ENCODE peak calls at places on chromosome 9, in five cellular contexts. N, S, A, K and J are unnamed samples.

GRCh38 chr9:124386201-124386600 is 29.0 kb downstream of the PSMB7 start:
- DNase-seq in N (no peak), S (no peak), A (no peak), K (no peak), J (peak)

GRCh38 chr9:76020654-76021053 is 130.2 kb downstream of the PCSK5 start:
- DNase-seq in N (no peak), S (no peak), A (no peak), K (no peak), J (no peak)

GRCh38 chr9:95031711-95032461 is 285.6 kb downstream of the FANCC start:
- DNase-seq in N (no peak), S (peak), A (no peak), K (no peak), J (no peak)

GRCh38 chr9:95409650-95410426 is 92.3 kb upstream of the FANCC start:
- DNase-seq in N (peak), S (no peak), A (no peak), K (peak), J (peak)

GRCh38 chr9:128026255-128027165 is 40.6 kb downstream of the NAIF1 start:
- DNase-seq in N (no peak), S (no peak), A (peak), K (peak), J (peak)

GRCh38 chr9:132729235-132729890 is 59.1 kb downstream of the GTF3C4 start:
- DNase-seq in N (no peak), S (no peak), A (no peak), K (no peak), J (no peak)

GRCh38 chr9:90864779-90865178 is 63.2 kb downstream of the SYK start:
- DNase-seq in N (no peak), S (no peak), A (no peak), K (no peak), J (no peak)

GRCh38 chr9:117494401-117495130 is 79.7 kb upstream of the ASTN2 start:
- DNase-seq in N (no peak), S (no peak), A (no peak), K (peak), J (no peak)

GRCh38 chr9:134403682-134404301 is 77.5 kb downstream of the RXRA start:
- DNase-seq in N (peak), S (no peak), A (no peak), K (peak), J (peak)

GRCh38 chr9:68794898-68795297 is 89.9 kb downstream of the PIP5K1B start:
- DNase-seq in N (no peak), S (no peak), A (no peak), K (no peak), J (no peak)

GRCh38 chr9:106859957-106860715 is 2.8 kb upstream of the ZNF462 start:
- DNase-seq in N (no peak), S (peak), A (no peak), K (peak), J (peak)

GRCh38 chr9:132638240-132638639 is 31.5 kb downstream of the DDX31 start:
- DNase-seq in N (peak), S (no peak), A (no peak), K (peak), J (no peak)

GRCh38 chr9:129694265-129694664 is 28.8 kb downstream of the PRRX2 start:
- DNase-seq in N (no peak), S (no peak), A (no peak), K (no peak), J (no peak)

GRCh38 chr9:76650692-76651091 is 113.5 kb upstream of the PCA3 start:
- DNase-seq in N (no peak), S (no peak), A (no peak), K (no peak), J (no peak)

GRCh38 chr9:79280691-79281090 is 291.1 kb upstream of the TLE4 start:
- DNase-seq in N (no peak), S (no peak), A (no peak), K (no peak), J (no peak)

GRCh38 chr9:116497081-116497480 is 190.0 kb upstream of the TRIM32 start:
- DNase-seq in N (no peak), S (no peak), A (no peak), K (no peak), J (no peak)

GRCh38 chr9:135989722-135990467 is 28.7 kb upstream of the UBAC1 start:
- DNase-seq in N (no peak), S (no peak), A (no peak), K (no peak), J (no peak)

GRCh38 chr9:127154390-127155191 is 32.2 kb upstream of the ANGPTL2 start:
- DNase-seq in N (peak), S (no peak), A (peak), K (peak), J (no peak)

GRCh38 chr9:120966005-120966369 is 39.4 kb upstream of the TRAF1 start:
- DNase-seq in N (no peak), S (no peak), A (no peak), K (no peak), J (no peak)

GRCh38 chr9:38228331-38229122 is 159.5 kb upstream of the SHB start:
- DNase-seq in N (no peak), S (no peak), A (no peak), K (no peak), J (no peak)

GRCh38 chr9:84570482-84571154 is 98.9 kb upstream of the NTRK2 start:
- DNase-seq in N (no peak), S (no peak), A (no peak), K (no peak), J (no peak)

GRCh38 chr9:111966324-111966723 is 69.7 kb downstream of the UGCG start:
- DNase-seq in N (no peak), S (no peak), A (no peak), K (no peak), J (no peak)

GRCh38 chr9:137240321-137240840 is 706 bp upstream of the TUBB4B start:
- DNase-seq in N (peak), S (no peak), A (peak), K (peak), J (peak)

GRCh38 chr9:130327781-130328348 is 62.3 kb downstream of the HMCN2 start:
- DNase-seq in N (no peak), S (no peak), A (no peak), K (peak), J (peak)

GRCh38 chr9:124456341-124457078 is 6.3 kb downstream of the ADGRD2 start:
- DNase-seq in N (no peak), S (no peak), A (no peak), K (no peak), J (no peak)

GRCh38 chr9:76403352-76403751 is 9.1 kb upstream of the RFK start:
- DNase-seq in N (peak), S (no peak), A (no peak), K (peak), J (peak)

GRCh38 chr9:134950811-134951210 is 33.1 kb upstream of the FCN1 start:
- DNase-seq in N (no peak), S (no peak), A (no peak), K (no peak), J (no peak)

GRCh38 chr9:1057910-1058309 is 7.8 kb downstream of the DMRT2 start:
- DNase-seq in N (no peak), S (no peak), A (no peak), K (no peak), J (no peak)

GRCh38 chr9:126391713-126392661 is 65.4 kb downstream of the MVB12B start:
- DNase-seq in N (no peak), S (no peak), A (no peak), K (no peak), J (no peak)

GRCh38 chr9:134617836-134618162 is 23.8 kb upstream of the COL5A1 start:
- DNase-seq in N (no peak), S (no peak), A (no peak), K (no peak), J (no peak)

GRCh38 chr9:117076571-117077300 is 338.1 kb downstream of the ASTN2 start:
- DNase-seq in N (no peak), S (no peak), A (no peak), K (no peak), J (no peak)

GRCh38 chr9:136679431-136679941 is 7.8 kb downstream of the AGPAT2 start:
- DNase-seq in N (no peak), S (no peak), A (no peak), K (no peak), J (no peak)

GRCh38 chr9:16309350-16310271 is 560.9 kb downstream of the BNC2 start:
- DNase-seq in N (no peak), S (no peak), A (no peak), K (peak), J (no peak)

GRCh38 chr9:125659954-125660353 is 47.1 kb downstream of the MAPKAP1 start:
- DNase-seq in N (peak), S (no peak), A (no peak), K (peak), J (peak)

GRCh38 chr9:100294341-100294740 is 58.4 kb downstream of the TEX10 start:
- DNase-seq in N (no peak), S (no peak), A (no peak), K (peak), J (peak)

GRCh38 chr9:130707225-130707976 is 13.8 kb downstream of the EXOSC2 start:
- DNase-seq in N (peak), S (peak), A (peak), K (peak), J (peak)

GRCh38 chr9:131274674-131275331 is 1.5 kb downstream of the FAM78A start:
- DNase-seq in N (no peak), S (no peak), A (no peak), K (no peak), J (no peak)

GRCh38 chr9:9752722-9753121 is 860.1 kb downstream of the PTPRD start:
- DNase-seq in N (no peak), S (no peak), A (no peak), K (no peak), J (no peak)

GRCh38 chr9:82332774-82333152 is 344.2 kb downstream of the SPATA31D1 start:
- DNase-seq in N (no peak), S (no peak), A (no peak), K (peak), J (peak)